ENCODE peak calls at places on chromosome 16, in ten cellular contexts. K is dorsolateral prefrontal cortex; C is right lobe of liver; A is iPS DF 6.9; X is hepatocyte; S is sigmoid colon; O is GM23248; E is tibial nerve; U is lower lobe of right lung; B is effector memory CD4-positive, alpha-beta T cell. T is an unnamed sample.

GRCh38 chr16:11101695-11102522 is 154.1 kb downstream of the SOCS1 start:
- DNase-seq in B (no peak), A (no peak), E (no peak), O (no peak), C (no peak), S (no peak), U (no peak), X (peak; percentile 52), K (no peak), T (no peak)

GRCh38 chr16:49839462-49839825 is 16.5 kb downstream of the ZNF423 start:
- DNase-seq in E (no peak), K (no peak), A (no peak), U (no peak), O (no peak), C (no peak), B (no peak), X (no peak), S (no peak), T (no peak)

GRCh38 chr16:66188786-66189725 is 177.4 kb upstream of the CDH5 start:
- DNase-seq in C (no peak), K (peak; percentile 59), O (no peak), X (peak; percentile 19), A (no peak), S (no peak), U (no peak), E (peak; percentile 59), B (no peak), T (no peak)

GRCh38 chr16:1612320-1613111 is at the start of gene CRAMP1:
- DNase-seq in C (peak; percentile 32), S (peak; percentile 74), X (peak; percentile 43), K (no peak), U (no peak), A (no peak), O (peak; percentile 67), E (no peak), B (no peak), T (no peak)

GRCh38 chr16:58119509-58119845 is 9.7 kb downstream of the CFAP20 start:
- DNase-seq in E (no peak), C (no peak), B (no peak), A (no peak), U (no peak), O (no peak), K (no peak), S (no peak), X (no peak), T (no peak)

GRCh38 chr16:30637952-30638351 is 12.8 kb upstream of the PRR14 start:
- DNase-seq in X (peak; percentile 49), S (no peak), B (no peak), E (no peak), O (peak; percentile 80), U (no peak), K (no peak), A (no peak), C (no peak), T (no peak)

GRCh38 chr16:77918792-77919707 is 103.3 kb upstream of the CLEC3A start:
- DNase-seq in C (no peak), O (no peak), X (peak; percentile 52), S (no peak), A (no peak), U (no peak), E (no peak), B (no peak), K (no peak), T (no peak)

GRCh38 chr16:9091867-9092281 is 430 bp downstream of the HAPSTR1 start:
- DNase-seq in E (peak; percentile 9), U (peak; percentile 67), B (peak; percentile 12), K (peak; percentile 47), O (peak; percentile 77), C (peak; percentile 54), X (peak; percentile 60), S (peak; percentile 76), A (no peak), T (no peak)

GRCh38 chr16:78566397-78567073 is 467.1 kb downstream of the WWOX start:
- DNase-seq in X (no peak), O (no peak), A (no peak), B (no peak), U (no peak), E (no peak), K (no peak), S (no peak), C (no peak), T (no peak)

DNA sequence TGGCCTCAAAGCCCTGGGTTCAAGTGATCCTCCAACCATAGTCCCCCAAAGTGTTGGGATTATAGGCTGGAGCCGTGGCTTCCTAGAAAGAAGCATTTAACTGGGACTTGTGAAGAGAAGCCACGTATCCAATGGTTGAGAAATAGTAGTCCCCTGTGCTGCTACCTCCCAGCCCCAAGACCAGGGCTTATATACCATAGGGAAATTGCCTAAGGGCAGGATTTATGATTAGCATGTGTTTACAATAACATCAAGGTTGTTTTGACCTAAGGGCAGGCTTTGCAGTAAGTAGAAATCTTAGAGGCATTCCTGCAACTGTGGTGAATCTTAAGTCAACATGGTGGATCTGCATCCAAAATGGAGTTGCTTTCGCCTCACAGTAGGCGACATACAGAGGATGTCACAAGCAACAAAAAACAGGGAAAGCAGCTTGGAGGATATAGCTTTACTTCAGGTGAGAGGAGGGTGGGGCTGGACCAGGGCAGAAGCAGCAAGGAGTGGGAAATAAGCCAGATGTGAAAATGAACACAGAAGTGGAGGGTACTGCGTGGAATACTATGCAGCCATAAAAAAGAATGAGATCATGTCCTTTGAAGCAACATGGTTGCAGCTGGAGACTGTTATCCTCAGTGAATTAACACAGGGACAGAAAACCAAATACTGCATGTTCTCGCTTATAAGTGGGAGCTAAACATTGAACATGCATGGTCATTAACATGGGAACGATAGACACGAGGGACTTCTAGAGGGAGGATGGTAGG is 18.7 kb upstream of the NSMCE1 start:
- DNase-seq in S (no peak), E (no peak), A (no peak), U (no peak), C (no peak), B (no peak), X (no peak), K (no peak), O (no peak), T (no peak)
- H3K27ac ChIP-seq in S (no peak overlapping the region), E (no peak overlapping the region), A (no peak overlapping the region), U (peak overlapping the region; percentile 36), C (no peak overlapping the region), B (no peak overlapping the region), X (no peak overlapping the region), K (peak overlapping the region; percentile 54), O (peak overlapping the region; percentile 70), T (no peak overlapping the region)

GRCh38 chr16:87838643-87839541 is 30.4 kb downstream of the SLC7A5 start:
- DNase-seq in X (no peak), C (peak; percentile 75), O (no peak), A (no peak), U (no peak), S (no peak), K (no peak), E (no peak), B (no peak), T (no peak)
- H3K27ac ChIP-seq in X (no peak overlapping the region), C (peak overlapping the region; percentile 99), O (no peak overlapping the region), A (no peak overlapping the region), U (no peak overlapping the region), S (no peak overlapping the region), K (no peak overlapping the region), E (peak overlapping the region; percentile 38), B (no peak overlapping the region), T (no peak overlapping the region)

GRCh38 chr16:88458773-88459235 is 5.7 kb downstream of the ZFPM1 start:
- DNase-seq in U (no peak), A (no peak), K (no peak), O (no peak), S (no peak), X (no peak), B (no peak), E (no peak), C (no peak), T (no peak)

GRCh38 chr16:88454315-88455057 is 1.4 kb downstream of the ZFPM1 start:
- DNase-seq in C (peak; percentile 48), A (no peak), B (no peak), K (no peak), U (no peak), X (no peak), O (peak; percentile 30), E (no peak), S (no peak), T (no peak)

GRCh38 chr16:88458039-88458772 is 5.1 kb downstream of the ZFPM1 start:
- DNase-seq in S (no peak), U (no peak), B (no peak), A (no peak), O (no peak), K (no peak), E (no peak), C (no peak), X (no peak), T (no peak)

GRCh38 chr16:88455610-88456355 is 2.7 kb downstream of the ZFPM1 start:
- DNase-seq in X (peak; percentile 71), S (no peak), O (peak; percentile 36), C (no peak), K (no peak), B (peak; percentile 68), U (no peak), E (no peak), A (no peak), T (no peak)

DNA sequence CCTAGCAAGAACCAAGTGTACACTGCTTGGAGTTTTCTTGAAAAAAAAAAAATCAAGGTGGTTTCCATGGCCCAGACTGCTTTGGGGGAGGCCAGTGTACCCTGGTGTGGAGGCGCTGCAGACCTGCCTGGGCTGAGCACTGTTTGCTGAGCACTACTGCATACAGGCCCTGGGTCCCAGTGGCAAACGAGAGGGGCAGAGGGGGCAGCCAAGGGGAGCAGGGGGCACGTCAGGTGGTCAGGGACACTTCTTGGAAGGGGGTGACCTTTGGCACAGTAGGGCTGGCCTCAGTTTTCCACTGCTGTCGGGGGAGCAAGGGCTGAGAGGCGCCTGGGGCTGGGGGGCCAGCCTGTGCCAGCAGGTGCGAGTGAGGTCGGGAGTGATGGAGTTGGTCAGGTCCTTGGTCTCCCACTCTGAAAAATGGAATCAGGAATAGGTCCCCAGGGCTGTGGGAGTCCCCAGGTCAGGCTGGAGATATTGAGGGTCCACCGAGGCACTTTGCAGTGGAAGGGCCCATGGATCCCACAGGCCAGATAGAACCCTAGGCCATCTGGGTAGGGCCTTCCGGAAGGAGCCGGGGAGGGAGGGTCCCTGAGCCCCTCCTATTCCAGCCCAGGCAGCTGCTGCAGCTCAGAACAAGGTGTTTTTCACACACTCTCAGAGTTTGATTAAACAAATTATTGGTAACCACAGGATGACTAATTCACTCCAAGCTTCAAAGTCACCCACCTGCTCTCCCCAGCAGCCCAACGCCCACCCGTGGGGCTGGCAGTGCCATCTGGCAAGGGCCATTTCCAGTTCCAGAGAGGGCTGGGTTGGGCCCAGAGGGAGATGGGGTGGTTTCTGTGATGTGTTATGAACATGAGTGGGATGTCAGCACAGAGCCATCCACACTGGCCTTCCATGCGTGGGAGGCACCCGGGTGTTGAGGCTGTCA is 3.5 kb downstream of the ZFPM1 start:
- DNase-seq in O (no peak), A (no peak), X (no peak), E (no peak), K (no peak), B (peak; percentile 31), C (no peak), U (no peak), S (no peak), T (no peak)
- H3K27ac ChIP-seq in O (no peak overlapping the region), A (no peak overlapping the region), X (peak overlapping the region; percentile 76), E (no peak overlapping the region), K (no peak overlapping the region), B (peak overlapping the region; percentile 78), C (peak overlapping the region; percentile 38), U (no peak overlapping the region), S (no peak overlapping the region), T (no peak overlapping the region)

DNA sequence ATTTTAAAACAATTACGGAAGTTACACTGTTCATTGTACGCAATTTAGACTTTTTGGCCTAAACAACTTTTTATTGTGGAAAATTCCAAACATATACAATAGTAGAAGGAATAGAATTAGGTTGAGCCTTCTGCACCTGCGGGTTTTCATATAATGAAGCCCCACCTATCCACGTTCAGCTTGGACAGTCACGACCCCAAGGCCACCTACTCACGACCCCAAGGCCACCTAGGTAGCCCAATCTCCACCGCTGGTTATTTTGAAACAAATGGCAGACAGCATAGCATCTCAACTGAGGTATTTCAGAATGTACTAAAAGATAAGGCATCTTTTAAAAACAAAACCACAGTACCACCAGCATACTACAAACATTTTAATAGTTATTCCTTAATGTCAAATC is 631 bp downstream of the NLRC5 start:
- DNase-seq in E (no peak), X (no peak), U (no peak), A (no peak), O (no peak), C (no peak), S (no peak), K (no peak), B (no peak), T (no peak)
- H3K27ac ChIP-seq in E (peak overlapping the region; percentile 78), X (no peak overlapping the region), U (peak overlapping the region; percentile 88), A (no peak overlapping the region), O (peak overlapping the region; percentile 69), C (peak overlapping the region; percentile 78), S (peak overlapping the region; percentile 90), K (peak overlapping the region; percentile 75), B (peak overlapping the region; percentile 93), T (peak overlapping the region; percentile 86)